ENCODE peak calls at places on chromosomes 2 and 18, in eight cellular contexts. I is cardiac muscle cell, K is AG04450, D is choroid plexus epithelial cell, C is heart right ventricle, Z is right cardiac atrium, O is left ventricle myocardium inferior, R is adrenal gland. E is an unnamed sample.

GRCh38 chr2:10810175-10811161 is 2.1 kb downstream of the PDIA6 start:
- DNase-seq in O (no peak), I (peak), K (no peak), R (peak), Z (no peak), C (no peak), D (peak), E (no peak)

GRCh38 chr2:46909771-46910419 is 5.7 kb downstream of the MCFD2 start:
- DNase-seq in O (no peak), R (peak), K (no peak), C (no peak), D (peak), Z (no peak), I (peak), E (no peak)

GRCh38 chr2:60550984-60551240 is 2.5 kb downstream of the BCL11A start:
- DNase-seq in C (no peak), R (no peak), O (no peak), I (no peak), K (no peak), Z (no peak), D (no peak), E (no peak)

GRCh38 chr2:70118798-70119454 is 31.6 kb downstream of the PCBP1 start:
- DNase-seq in K (no peak), I (peak), R (peak), D (no peak), C (no peak), O (no peak), Z (no peak), E (peak)

GRCh38 chr2:73908689-73909652 is 16.2 kb downstream of the ACTG2 start:
- DNase-seq in K (no peak), O (no peak), R (no peak), C (no peak), Z (no peak), I (no peak), D (no peak), E (no peak)

GRCh38 chr2:73983322-73984202 is 1.1 kb upstream of the TET3 start:
- DNase-seq in C (no peak), D (peak), R (no peak), I (no peak), O (no peak), Z (peak), K (no peak), E (no peak)

GRCh38 chr18:76376225-76376624 is 118.8 kb downstream of the ZNF516 start:
- DNase-seq in K (no peak), Z (no peak), D (no peak), C (no peak), I (no peak), O (no peak), R (no peak), E (no peak)

GRCh38 chr18:44704137-44704791 is 23.6 kb downstream of the SETBP1 start:
- DNase-seq in R (no peak), I (no peak), D (no peak), C (no peak), Z (no peak), O (no peak), K (no peak), E (no peak)

GRCh38 chr2:120344991-120345975 is 653 bp upstream of the INHBB start:
- DNase-seq in C (no peak), Z (peak), O (no peak), I (peak), D (no peak), K (no peak), R (no peak), E (no peak)

GRCh38 chr2:85156141-85156540 is 22.9 kb downstream of the TCF7L1 start:
- DNase-seq in C (no peak), Z (no peak), O (no peak), K (no peak), I (peak), R (no peak), D (peak), E (no peak)

GRCh38 chr2:227295806-227296205 is 29.2 kb upstream of the MFF start:
- DNase-seq in Z (no peak), I (no peak), K (no peak), C (no peak), R (no peak), D (no peak), O (no peak), E (no peak)

GRCh38 chr2:52115750-52116149 is 1083.8 kb upstream of the NRXN1 start:
- DNase-seq in K (no peak), O (no peak), C (no peak), I (no peak), R (no peak), D (no peak), Z (no peak), E (no peak)

GRCh38 chr2:108587621-108588020 is 53.4 kb downstream of the LIMS1 start:
- DNase-seq in Z (peak), R (peak), C (peak), D (peak), O (peak), I (peak), K (no peak), E (peak)

GRCh38 chr2:204892506-204893255 is 347.4 kb downstream of the PARD3B start:
- DNase-seq in R (no peak), C (no peak), O (no peak), D (peak), Z (no peak), I (peak), K (no peak), E (no peak)

GRCh38 chr2:98487806-98488189 is 43.1 kb downstream of the INPP4A start:
- DNase-seq in D (peak), I (peak), O (no peak), Z (peak), C (no peak), K (no peak), R (peak), E (no peak)

GRCh38 chr18:76615065-76615733 is 120.2 kb upstream of the ZNF516 start:
- DNase-seq in Z (no peak), C (no peak), K (no peak), O (no peak), R (no peak), I (no peak), D (no peak), E (no peak)

GRCh38 chr2:31382452-31383120 is 32.0 kb downstream of the XDH start:
- DNase-seq in R (no peak), I (peak), D (peak), Z (no peak), K (peak), C (no peak), O (no peak), E (no peak)

GRCh38 chr2:224147174-224147573 is 108.1 kb upstream of the SERPINE2 start:
- DNase-seq in C (no peak), Z (no peak), D (peak), K (no peak), I (no peak), R (no peak), O (no peak), E (no peak)

GRCh38 chr2:157247068-157247407 is 10.5 kb upstream of the GALNT5 start:
- DNase-seq in K (no peak), I (no peak), R (no peak), O (no peak), C (no peak), Z (no peak), D (no peak), E (no peak)

GRCh38 chr2:157246212-157247067 is 11.1 kb upstream of the GALNT5 start:
- DNase-seq in O (no peak), D (peak), R (no peak), K (peak), I (peak), C (no peak), Z (no peak), E (no peak)

GRCh38 chr2:157250836-157251235 is 6.7 kb upstream of the GALNT5 start:
- DNase-seq in I (no peak), D (no peak), K (no peak), C (no peak), R (no peak), Z (no peak), O (no peak), E (no peak)

GRCh38 chr2:157244691-157245090 is 12.8 kb upstream of the GALNT5 start:
- DNase-seq in I (no peak), C (no peak), Z (no peak), K (no peak), R (no peak), D (no peak), O (no peak), E (no peak)

GRCh38 chr2:157245441-157246211 is 11.9 kb upstream of the GALNT5 start:
- DNase-seq in Z (no peak), I (no peak), D (no peak), C (no peak), O (no peak), K (no peak), R (no peak), E (no peak)
- H3K4me3 ChIP-seq in Z (no peak), I (no peak), D (no peak), C (no peak), O (no peak), K (no peak), R (no peak), E (no peak)

GRCh38 chr2:181105562-181105961 is 125.2 kb downstream of the UBE2E3 start:
- DNase-seq in R (no peak), O (no peak), I (no peak), C (no peak), D (no peak), K (no peak), Z (no peak), E (no peak)

GRCh38 chr2:181106789-181107418 is 126.5 kb downstream of the UBE2E3 start:
- DNase-seq in Z (no peak), O (no peak), C (no peak), R (no peak), I (peak), D (peak), K (peak), E (no peak)

GRCh38 chr2:181104512-181105121 is 124.2 kb downstream of the UBE2E3 start:
- DNase-seq in I (peak), O (no peak), C (no peak), D (peak), R (peak), Z (no peak), K (peak), E (no peak)

GRCh38 chr2:181106229-181106628 is 125.8 kb downstream of the UBE2E3 start:
- DNase-seq in I (no peak), K (no peak), O (no peak), D (no peak), R (no peak), C (no peak), Z (no peak), E (no peak)

GRCh38 chr2:181103659-181104058 is 123.3 kb downstream of the UBE2E3 start:
- DNase-seq in D (no peak), Z (no peak), I (no peak), R (no peak), C (no peak), K (no peak), O (no peak), E (no peak)
- H3K4me3 ChIP-seq in D (no peak), Z (no peak), I (no peak), R (no peak), C (no peak), K (no peak), O (no peak), E (no peak)

GRCh38 chr2:240232961-240233890 is 92.8 kb upstream of the OTOS start:
- DNase-seq in K (no peak), O (peak), Z (peak), I (peak), R (peak), C (peak), D (peak), E (peak)
- H3K4me3 ChIP-seq in K (peak), O (peak), Z (no peak), I (no peak), R (peak), C (peak), D (peak), E (no peak)

GRCh38 chr2:25161055-25161781 is 7.2 kb downstream of the POMC start:
- DNase-seq in Z (peak), D (peak), O (peak), R (peak), C (peak), K (no peak), I (peak), E (peak)

GRCh38 chr2:25164526-25164925 is 3.9 kb downstream of the POMC start:
- DNase-seq in C (no peak), Z (no peak), O (no peak), R (no peak), D (peak), K (no peak), I (peak), E (no peak)

GRCh38 chr2:25158096-25158852 is 10.1 kb downstream of the POMC start:
- DNase-seq in D (no peak), I (no peak), C (no peak), R (no peak), K (no peak), O (no peak), Z (no peak), E (peak)

GRCh38 chr2:25159947-25160346 is 8.4 kb downstream of the POMC start:
- DNase-seq in C (no peak), D (no peak), R (no peak), Z (no peak), I (peak), O (no peak), K (no peak), E (peak)

GRCh38 chr2:25160376-25160775 is 8.0 kb downstream of the POMC start:
- DNase-seq in R (no peak), C (no peak), Z (no peak), K (no peak), D (no peak), I (no peak), O (no peak), E (peak)
- H3K4me3 ChIP-seq in R (no peak), C (peak), Z (no peak), K (no peak), D (no peak), I (no peak), O (peak), E (no peak)

GRCh38 chr18:7568426-7568825 is 1.3 kb downstream of the PTPRM start:
- DNase-seq in I (peak), C (peak), D (peak), R (peak), K (no peak), Z (peak), O (peak), E (peak)
- H3K4me3 ChIP-seq in I (peak), C (peak), D (peak), R (peak), K (peak), Z (peak), O (peak), E (peak)

DNA sequence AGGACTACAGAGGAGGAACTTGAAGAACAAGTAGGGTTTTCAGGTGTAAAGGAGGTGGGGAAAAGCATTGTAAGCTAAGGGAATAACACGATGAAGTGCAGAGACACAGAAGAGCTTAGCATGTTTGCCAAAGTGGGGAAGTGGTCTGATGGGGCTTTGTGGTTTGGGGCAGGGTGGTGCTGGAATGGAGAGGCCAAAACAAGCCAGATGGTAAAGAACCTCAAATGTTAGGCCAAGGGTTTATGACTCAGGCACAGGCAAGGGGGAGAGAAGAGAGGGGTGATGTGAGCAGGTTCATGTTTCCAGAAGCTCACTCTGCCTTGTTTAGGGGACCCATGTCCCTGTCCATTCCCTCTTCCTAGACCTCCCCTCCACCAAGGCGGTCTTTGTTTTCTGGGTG is 104.5 kb upstream of the YWHAQ start:
- DNase-seq in I (no peak), Z (no peak), K (no peak), D (no peak), R (no peak), C (no peak), O (no peak), E (no peak)
- H3K4me3 ChIP-seq in I (no peak), Z (no peak), K (no peak), D (no peak), R (no peak), C (no peak), O (no peak), E (no peak)

DNA sequence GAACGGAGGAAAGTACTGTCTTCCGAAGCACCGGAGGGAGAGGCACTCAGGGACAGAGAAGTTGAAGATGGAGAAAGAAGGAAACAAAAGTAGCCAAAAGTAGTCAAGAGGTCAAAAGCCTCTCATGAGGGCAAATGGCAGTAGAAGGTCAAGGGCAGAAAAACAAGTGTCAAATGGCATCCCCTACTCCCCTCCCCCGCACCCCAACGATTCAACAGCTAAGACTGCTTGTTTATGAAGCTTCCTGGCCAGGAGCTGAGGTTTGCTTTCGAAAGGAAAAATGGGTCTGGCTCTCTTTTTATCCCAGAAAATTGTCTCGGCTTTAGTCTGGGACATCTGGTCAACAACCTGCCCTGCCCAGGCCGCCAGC is 2.1 kb upstream of the TBR1 start:
- DNase-seq in K (no peak), I (no peak), R (no peak), Z (no peak), D (no peak), C (no peak), O (no peak), E (no peak)
- H3K4me3 ChIP-seq in K (peak), I (peak), R (no peak), Z (peak), D (peak), C (peak), O (peak), E (peak)

GRCh38 chr2:127059559-127059958 is 47.4 kb downstream of the BIN1 start:
- DNase-seq in R (no peak), C (no peak), Z (peak), O (no peak), I (no peak), K (no peak), D (no peak), E (no peak)
- H3K4me3 ChIP-seq in R (no peak), C (no peak), Z (no peak), O (no peak), I (no peak), K (no peak), D (no peak), E (no peak)

DNA sequence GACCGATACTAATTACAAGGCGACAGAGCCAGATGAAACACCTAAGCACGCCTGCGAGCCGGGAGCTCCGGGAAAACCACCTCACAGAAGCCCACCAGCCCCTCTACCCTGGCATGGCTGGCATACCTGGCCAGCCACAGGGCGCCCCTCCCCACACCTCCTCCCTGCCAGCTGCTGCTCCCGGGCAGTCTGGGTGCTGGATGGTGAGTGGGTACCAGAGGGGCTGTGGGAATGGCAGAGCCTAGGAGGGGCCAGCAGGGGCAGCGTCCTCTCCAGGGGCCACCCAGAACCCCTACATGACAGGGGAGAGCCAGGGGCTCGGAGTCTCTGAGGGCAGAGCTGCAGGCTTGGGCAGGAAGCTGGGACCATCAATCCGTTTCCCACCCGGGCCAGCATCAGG is 58.7 kb upstream of the GPC1 start:
- DNase-seq in O (no peak), R (no peak), C (peak), D (no peak), I (no peak), Z (peak), K (no peak), E (no peak)
- H3K4me3 ChIP-seq in O (no peak), R (no peak), C (no peak), D (no peak), I (no peak), Z (no peak), K (no peak), E (no peak)

GRCh38 chr2:78992807-78993517 is 32.5 kb upstream of the REG3G start:
- DNase-seq in Z (no peak), K (no peak), O (no peak), C (no peak), D (no peak), I (no peak), R (no peak), E (no peak)
- H3K4me3 ChIP-seq in Z (no peak), K (no peak), O (peak), C (peak), D (no peak), I (peak), R (no peak), E (no peak)